ENCODE peak calls at places on chromosome 2, in four cellular contexts. D, S, J and Q are unnamed samples.

GRCh38 chr2:45895477-45895876 is 244.0 kb downstream of the PRKCE start:
- DNase-seq in D (no peak), S (no peak), J (no peak), Q (no peak)

GRCh38 chr2:199590323-199590915 is 132.7 kb upstream of the SATB2 start:
- DNase-seq in D (no peak), S (no peak), J (no peak), Q (no peak)

GRCh38 chr2:42758751-42759150 is 5.2 kb downstream of the OXER1 start:
- DNase-seq in D (no peak), S (no peak), J (no peak), Q (no peak)

GRCh38 chr2:85288244-85288725 is 39.5 kb downstream of the TGOLN2 start:
- DNase-seq in D (no peak), S (peak), J (no peak), Q (no peak)

GRCh38 chr2:72112981-72113846 is 34.4 kb downstream of the CYP26B1 start:
- DNase-seq in D (no peak), S (no peak), J (no peak), Q (no peak)

GRCh38 chr2:15385184-15385583 is 175.9 kb downstream of the NBAS start:
- DNase-seq in D (no peak), S (no peak), J (no peak), Q (no peak)

GRCh38 chr2:139864821-139865302 is 1084.7 kb upstream of the NXPH2 start:
- DNase-seq in D (peak), S (peak), J (peak), Q (no peak)

GRCh38 chr2:99317156-99317872 is 16.3 kb upstream of the LYG1 start:
- DNase-seq in D (no peak), S (no peak), J (no peak), Q (no peak)

GRCh38 chr2:119753041-119753929 is 6.4 kb upstream of the PTPN4 start:
- DNase-seq in D (peak), S (peak), J (peak), Q (no peak)

GRCh38 chr2:218859994-218860831 is 608 bp downstream of the WNT6 start:
- DNase-seq in D (no peak), S (no peak), J (no peak), Q (no peak)

GRCh38 chr2:1686784-1687105 is 57.6 kb downstream of the PXDN start:
- DNase-seq in D (no peak), S (no peak), J (no peak), Q (no peak)

GRCh38 chr2:145906356-145906755 is 1386.4 kb upstream of the ZEB2 start:
- DNase-seq in D (peak), S (peak), J (no peak), Q (no peak)

GRCh38 chr2:185921048-185921756 is 182.6 kb downstream of the FSIP2 start:
- DNase-seq in D (no peak), S (no peak), J (no peak), Q (no peak)

GRCh38 chr2:16767789-16768188 is 102.2 kb upstream of the CYRIA start:
- DNase-seq in D (no peak), S (no peak), J (peak), Q (no peak)

GRCh38 chr2:46801731-46802664 is 113.6 kb downstream of the MCFD2 start:
- DNase-seq in D (no peak), S (no peak), J (peak), Q (no peak)

GRCh38 chr2:15311201-15311882 is 249.8 kb downstream of the NBAS start:
- DNase-seq in D (no peak), S (no peak), J (no peak), Q (peak)

GRCh38 chr2:54931473-54931872 is 118.8 kb downstream of the RTN4 start:
- DNase-seq in D (no peak), S (no peak), J (no peak), Q (no peak)

GRCh38 chr2:176653856-176654443 is 384.7 kb downstream of the MTX2 start:
- DNase-seq in D (peak), S (peak), J (peak), Q (no peak)

GRCh38 chr2:118112771-118113334 is 24.6 kb downstream of the INSIG2 start:
- DNase-seq in D (peak), S (peak), J (no peak), Q (no peak)

GRCh38 chr2:71457123-71457958 is 4.0 kb downstream of the DYSF start:
- DNase-seq in D (no peak), S (no peak), J (peak), Q (no peak)

GRCh38 chr2:63399171-63399570 is 189.1 kb downstream of the WDPCP start:
- DNase-seq in D (no peak), S (no peak), J (no peak), Q (no peak)

GRCh38 chr2:109690822-109691541 is 76.8 kb downstream of the SOWAHC start:
- DNase-seq in D (peak), S (no peak), J (no peak), Q (no peak)

GRCh38 chr2:65175894-65176527 is 46.1 kb upstream of the RAB1A start:
- DNase-seq in D (no peak), S (no peak), J (no peak), Q (no peak)

GRCh38 chr2:182818541-182819308 is 47.7 kb downstream of the FRZB start:
- DNase-seq in D (no peak), S (no peak), J (no peak), Q (no peak)

GRCh38 chr2:45681675-45682074 is 30.2 kb downstream of the PRKCE start:
- DNase-seq in D (peak), S (peak), J (no peak), Q (no peak)

GRCh38 chr2:215059724-215060123 is 78.7 kb downstream of the ABCA12 start:
- DNase-seq in D (no peak), S (no peak), J (no peak), Q (no peak)

GRCh38 chr2:38907743-38908562 is 18.3 kb downstream of the ARHGEF33 start:
- DNase-seq in D (peak), S (no peak), J (no peak), Q (peak)

GRCh38 chr2:112880081-112880531 is 30.9 kb upstream of the IL37 start:
- DNase-seq in D (no peak), S (no peak), J (no peak), Q (no peak)

GRCh38 chr2:102112271-102112670 is 30.3 kb upstream of the IL1R1 start:
- DNase-seq in D (no peak), S (no peak), J (peak), Q (no peak)

GRCh38 chr2:75499534-75499933 is 61.2 kb downstream of the EVA1A start:
- DNase-seq in D (no peak), S (no peak), J (no peak), Q (no peak)

GRCh38 chr2:118834901-118835738 is 12.3 kb downstream of the EN1 start:
- DNase-seq in D (no peak), S (no peak), J (no peak), Q (no peak)

GRCh38 chr2:226446406-226447001 is 353.1 kb downstream of the IRS1 start:
- DNase-seq in D (no peak), S (no peak), J (no peak), Q (no peak)

GRCh38 chr2:86062043-86062442 is 43.6 kb downstream of the POLR1A start:
- DNase-seq in D (peak), S (peak), J (no peak), Q (no peak)

GRCh38 chr2:237691200-237691907 is 64.0 kb downstream of the LRRFIP1 start:
- DNase-seq in D (no peak), S (peak), J (no peak), Q (no peak)

GRCh38 chr2:74293191-74294065 is 49.8 kb downstream of the SLC4A5 start:
- DNase-seq in D (no peak), S (no peak), J (no peak), Q (no peak)

GRCh38 chr2:5227062-5227699 is 465.0 kb upstream of the SOX11 start:
- DNase-seq in D (no peak), S (no peak), J (no peak), Q (no peak)

GRCh38 chr2:56011624-56012023 is 88.0 kb upstream of the EFEMP1 start:
- DNase-seq in D (no peak), S (no peak), J (no peak), Q (no peak)

GRCh38 chr2:96409543-96410184 is 74.1 kb downstream of the NCAPH start:
- DNase-seq in D (no peak), S (no peak), J (no peak), Q (no peak)
- TF ChIP-seq MYC in D (no peak), S (no peak), J (no peak), Q (no peak)

GRCh38 chr2:57882895-57883515 is 163.6 kb upstream of the VRK2 start:
- DNase-seq in D (no peak), S (peak), J (no peak), Q (no peak)
- TF ChIP-seq KDM1A in D (no peak), S (no peak), J (no peak), Q (no peak)

GRCh38 chr2:128465246-128466170 is 146.8 kb upstream of the HS6ST1 start:
- DNase-seq in D (no peak), S (no peak), J (no peak), Q (no peak)
- TF ChIP-seq MYC in D (no peak), S (no peak), J (no peak), Q (no peak)

GRCh38 chr2:160109243-160109642 is 46.8 kb upstream of the PLA2R1 start:
- DNase-seq in D (no peak), S (no peak), J (no peak), Q (no peak)

GRCh38 chr2:160108231-160108630 is 45.8 kb upstream of the PLA2R1 start:
- DNase-seq in D (no peak), S (no peak), J (no peak), Q (no peak)

GRCh38 chr2:160111951-160112798 is 49.8 kb upstream of the PLA2R1 start:
- DNase-seq in D (no peak), S (no peak), J (no peak), Q (peak)

GRCh38 chr2:160110674-160111239 is 48.3 kb upstream of the PLA2R1 start:
- DNase-seq in D (no peak), S (no peak), J (no peak), Q (no peak)

GRCh38 chr2:160109939-160110673 is 47.7 kb upstream of the PLA2R1 start:
- DNase-seq in D (peak), S (peak), J (peak), Q (no peak)
- TF ChIP-seq KDM1A in D (no peak), S (no peak), J (no peak), Q (no peak)

DNA sequence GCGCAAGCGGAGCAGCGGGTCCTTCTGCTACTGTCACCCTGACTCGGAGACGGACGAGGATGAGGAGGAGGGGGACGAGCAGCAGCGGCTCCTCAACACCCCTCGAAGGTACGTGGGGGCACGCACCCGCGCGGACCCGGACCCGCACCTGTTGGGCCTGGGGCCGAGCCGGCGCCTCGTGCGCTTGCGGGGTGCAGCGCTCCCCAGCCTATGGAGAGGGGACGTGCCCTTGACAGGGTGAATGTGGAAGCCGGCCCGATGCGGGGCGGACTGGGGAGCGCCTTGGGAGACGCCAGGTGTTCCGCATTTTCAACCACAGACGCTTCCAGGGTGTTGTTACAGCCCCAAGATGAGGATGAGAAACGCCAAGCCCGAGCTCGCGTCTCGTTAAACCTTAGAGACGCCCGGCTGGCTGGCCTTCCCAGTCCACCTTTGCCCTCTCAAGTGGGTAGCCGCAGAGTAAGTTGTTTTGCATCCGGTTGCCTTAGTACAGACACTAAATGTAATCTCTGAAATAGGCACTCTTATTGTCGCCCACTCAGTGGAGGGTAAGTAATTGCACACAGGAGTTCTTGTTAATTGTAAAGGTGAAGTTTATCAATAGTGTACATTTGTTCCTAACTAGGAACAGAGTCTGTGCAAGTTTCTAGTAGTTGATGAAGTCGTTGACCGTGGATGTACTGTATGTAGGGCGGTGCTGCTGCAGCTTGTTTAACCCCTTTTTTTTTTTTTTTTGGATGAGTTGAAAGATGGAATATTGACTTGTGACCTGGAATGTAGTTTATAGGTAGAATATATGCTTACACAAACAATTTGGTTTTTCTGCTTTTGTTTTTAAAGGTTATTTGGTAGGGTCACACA is 815 bp downstream of the GMCL1 start:
- DNase-seq in D (peak), S (peak), J (peak), Q (no peak)
- TF ChIP-seq MYC in D (no peak), S (no peak), J (no peak), Q (no peak)